ENCODE peak calls at places on chromosomes 4 and X, in six cellular contexts. Y is CD8-positive, alpha-beta memory T cell; M is prostate gland; Z is endothelial cell of umbilical vein; L is substantia nigra; F is small intestine. O is an unnamed sample.

GRCh38 chr4:158209825-158210807 is at the start of gene TMEM144:
- DNase-seq in M (peak), Y (peak), F (peak), L (peak), Z (peak), O (peak)

GRCh38 chr4:159432436-159432835 is 329.6 kb downstream of the RAPGEF2 start:
- DNase-seq in L (no peak), M (no peak), Z (peak), Y (no peak), F (no peak), O (no peak)

GRCh38 chr4:138218976-138219375 is 23.2 kb downstream of the SLC7A11 start:
- DNase-seq in M (no peak), Y (no peak), L (no peak), F (no peak), Z (no peak), O (no peak)

GRCh38 chrX:74534569-74535038 is 79.8 kb downstream of the RLIM start:
- DNase-seq in Y (no peak), M (no peak), F (no peak), Z (no peak), L (no peak), O (no peak)

GRCh38 chr4:125091031-125091540 is 223.7 kb upstream of the FAT4 start:
- DNase-seq in F (no peak), Z (no peak), Y (no peak), M (no peak), L (no peak), O (no peak)

GRCh38 chrX:100747090-100747489 is 15.2 kb upstream of the SYTL4 start:
- DNase-seq in Z (peak), M (no peak), L (no peak), Y (no peak), F (no peak), O (no peak)

GRCh38 chr4:44157611-44158277 is 290.9 kb downstream of the KCTD8 start:
- DNase-seq in Z (peak), M (peak), Y (no peak), F (no peak), L (no peak), O (no peak)

GRCh38 chrX:54306379-54306778 is 51.5 kb downstream of the WNK3 start:
- DNase-seq in Y (no peak), L (no peak), F (no peak), Z (no peak), M (no peak), O (no peak)

GRCh38 chrX:1140236-1140681 is 72.2 kb downstream of the CRLF2 start:
- DNase-seq in Z (no peak), M (no peak), Y (no peak), L (no peak), F (no peak), O (peak)

GRCh38 chr4:41360911-41361830 is 104.4 kb downstream of the UCHL1 start:
- DNase-seq in Z (peak), L (peak), Y (no peak), M (peak), F (no peak), O (no peak)

GRCh38 chr4:114727426-114727825 is 128.8 kb downstream of the UGT8 start:
- DNase-seq in Z (no peak), M (no peak), Y (no peak), F (no peak), L (no peak), O (no peak)

GRCh38 chrX:48468693-48469691 is 1.1 kb downstream of the SLC38A5 start:
- DNase-seq in L (no peak), Z (no peak), M (no peak), Y (peak), F (no peak), O (peak)

GRCh38 chr4:104365618-104366017 is 129.1 kb downstream of the CXXC4 start:
- DNase-seq in F (no peak), Z (no peak), L (no peak), Y (no peak), M (no peak), O (no peak)

GRCh38 chr4:163540977-163541376 is 46.5 kb downstream of the TMA16 start:
- DNase-seq in Y (no peak), M (no peak), F (no peak), L (no peak), Z (no peak), O (no peak)

GRCh38 chr4:8606966-8607365 is 14.4 kb downstream of the CPZ start:
- DNase-seq in Y (no peak), Z (no peak), L (no peak), M (no peak), F (no peak), O (no peak)

GRCh38 chrX:76538860-76539259 is 111.3 kb downstream of the MAGEE1 start:
- DNase-seq in L (no peak), F (no peak), M (no peak), Z (no peak), Y (no peak), O (no peak)

GRCh38 chr4:154506253-154506652 is 14.7 kb upstream of the DCHS2 start:
- DNase-seq in L (no peak), Y (no peak), M (peak), F (peak), Z (peak), O (no peak)

GRCh38 chr4:5143940-5144339 is 92.7 kb downstream of the STK32B start:
- DNase-seq in Z (no peak), Y (no peak), M (no peak), F (no peak), L (no peak), O (no peak)

GRCh38 chr4:127383666-127384065 is 249.1 kb upstream of the INTU start:
- DNase-seq in Z (no peak), Y (no peak), L (no peak), F (no peak), M (no peak), O (no peak)

GRCh38 chr4:154439224-154439623 is 52.4 kb downstream of the DCHS2 start:
- DNase-seq in L (no peak), Z (no peak), M (no peak), F (no peak), Y (no peak), O (no peak)

GRCh38 chrX:131792356-131792749 is 230.7 kb upstream of the STK26 start:
- DNase-seq in F (no peak), M (no peak), Z (no peak), L (no peak), Y (no peak), O (no peak)

GRCh38 chrX:41781500-41781899 is 57.5 kb downstream of the GPR82 start:
- DNase-seq in Z (peak), Y (no peak), M (no peak), L (no peak), F (peak), O (no peak)

GRCh38 chr4:160831165-160831922 is 1332.5 kb downstream of the FSTL5 start:
- DNase-seq in M (no peak), L (no peak), Z (no peak), F (no peak), Y (no peak), O (no peak)

GRCh38 chr4:168856312-168856711 is 153.7 kb downstream of the CBR4 start:
- DNase-seq in F (no peak), L (no peak), M (no peak), Y (no peak), Z (no peak), O (no peak)

GRCh38 chr4:82388405-82388804 is 14.6 kb upstream of the HNRNPD start:
- DNase-seq in M (no peak), L (no peak), F (peak), Y (no peak), Z (no peak), O (no peak)

GRCh38 chr4:184163813-184164212 is 53.9 kb downstream of the ENPP6 start:
- DNase-seq in Z (peak), L (peak), M (peak), Y (no peak), F (peak), O (peak)

GRCh38 chrX:24154490-24155034 is 5.0 kb downstream of the ZFX start:
- DNase-seq in L (no peak), Z (no peak), M (no peak), Y (no peak), F (no peak), O (no peak)

GRCh38 chr4:48780867-48781219 is 764 bp upstream of the FRYL start:
- DNase-seq in F (peak), M (peak), Z (peak), L (peak), Y (peak), O (peak)

GRCh38 chr4:181897935-181898334 is 345.3 kb upstream of the TENM3 start:
- DNase-seq in M (no peak), L (no peak), F (no peak), Z (no peak), Y (no peak), O (no peak)

GRCh38 chr4:110275871-110276270 is 77.5 kb upstream of the ELOVL6 start:
- DNase-seq in F (no peak), Z (no peak), L (no peak), Y (no peak), M (no peak), O (no peak)

GRCh38 chr4:33482773-33483172 is 2761.5 kb downstream of the ARAP2 start:
- DNase-seq in Z (no peak), L (no peak), Y (no peak), F (peak), M (peak), O (no peak)

GRCh38 chrX:8364369-8365141 is 100.1 kb upstream of the VCX3B start:
- DNase-seq in F (no peak), M (peak), Y (no peak), L (no peak), Z (no peak), O (no peak)

GRCh38 chr4:8275511-8275910 is 6.0 kb downstream of the HTRA3 start:
- DNase-seq in L (no peak), M (no peak), Z (no peak), F (no peak), Y (no peak), O (no peak)

GRCh38 chrX:84865113-84865512 is 138.6 kb upstream of the APOOL start:
- DNase-seq in Z (peak), L (no peak), F (no peak), Y (no peak), M (no peak), O (no peak)

GRCh38 chrX:68710870-68711576 is 63.6 kb downstream of the STARD8 start:
- DNase-seq in Z (peak), Y (no peak), M (peak), F (peak), L (no peak), O (no peak)

GRCh38 chr4:14863420-14864364 is 138.6 kb upstream of the CPEB2 start:
- DNase-seq in L (no peak), Z (no peak), F (no peak), Y (no peak), M (no peak), O (no peak)

GRCh38 chr4:7206385-7206784 is 14.0 kb downstream of the SORCS2 start:
- DNase-seq in L (no peak), Z (peak), Y (no peak), M (no peak), F (no peak), O (no peak)

DNA sequence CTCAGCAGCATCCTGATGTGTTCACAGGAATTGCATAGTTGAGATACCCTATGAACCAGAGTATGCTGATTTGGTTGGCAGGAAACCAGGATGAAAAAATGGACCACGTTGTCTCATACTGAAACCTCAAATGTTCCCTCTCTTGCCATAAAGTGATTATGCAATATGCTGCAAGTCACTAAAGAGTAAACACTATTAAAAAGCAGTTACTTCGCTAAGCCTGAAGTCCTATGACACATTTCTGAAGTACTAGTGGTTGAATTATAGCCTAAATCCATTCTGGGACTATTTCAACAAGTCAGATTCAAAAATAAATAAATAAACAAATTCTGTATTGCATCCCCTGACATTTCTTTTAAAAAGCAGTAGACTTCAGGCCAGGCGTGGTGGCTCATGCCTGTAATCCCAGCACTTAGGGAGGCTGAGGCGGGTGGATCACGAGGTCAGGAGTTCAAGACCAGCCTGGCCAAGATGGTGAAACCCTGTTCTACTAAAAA is 106.0 kb upstream of the NAP1L5 start:
- DNase-seq in F (peak), Z (peak), L (no peak), M (peak), Y (no peak), O (peak)
- H3K27ac ChIP-seq in F (peak), Z (no peak), L (no peak), M (peak), Y (no peak), O (no peak)

GRCh38 chr4:1493540-1494287 is 87.5 kb upstream of the NKX1-1 start:
- DNase-seq in Z (no peak), M (no peak), L (no peak), Y (peak), F (no peak), O (no peak)

GRCh38 chr4:1490011-1490905 is 84.0 kb upstream of the NKX1-1 start:
- DNase-seq in Z (no peak), L (no peak), Y (peak), F (no peak), M (no peak), O (peak)

GRCh38 chr4:1492636-1493539 is 86.6 kb upstream of the NKX1-1 start:
- DNase-seq in Z (no peak), Y (peak), M (no peak), F (no peak), L (no peak), O (no peak)

GRCh38 chr4:1490906-1491629 is 84.8 kb upstream of the NKX1-1 start:
- DNase-seq in Y (peak), F (peak), Z (no peak), M (no peak), L (no peak), O (no peak)

GRCh38 chr4:1491630-1492457 is 85.6 kb upstream of the NKX1-1 start:
- DNase-seq in Y (peak), Z (no peak), F (no peak), L (no peak), M (no peak), O (no peak)
- H3K27ac ChIP-seq in Y (no peak), Z (no peak), F (no peak), L (no peak), M (no peak), O (no peak)

DNA sequence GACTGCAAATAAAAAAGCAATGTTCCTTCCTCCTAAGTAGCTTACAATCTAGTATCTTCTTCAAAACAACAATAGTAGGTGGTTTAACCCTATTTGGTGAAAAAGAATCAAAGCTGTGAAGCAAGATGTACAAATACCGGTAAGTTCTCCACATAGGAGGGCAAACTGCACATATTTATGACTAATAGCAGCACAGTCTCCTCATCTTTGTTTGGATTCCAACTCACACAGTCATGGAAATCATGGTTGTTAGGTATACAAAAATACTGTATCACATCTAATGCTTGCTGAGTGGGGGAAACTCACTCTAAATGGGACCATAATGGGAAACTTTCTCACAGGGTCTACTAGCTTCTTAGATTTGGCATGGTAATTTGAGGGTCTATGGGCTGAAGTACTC is 597.2 kb downstream of the INPP4B start:
- DNase-seq in M (no peak), Z (no peak), Y (no peak), F (no peak), L (no peak), O (no peak)
- H3K27ac ChIP-seq in M (no peak), Z (no peak), Y (no peak), F (no peak), L (no peak), O (no peak)

GRCh38 chrX:134803551-134804183 is 145.4 kb upstream of the PLAC1 start:
- DNase-seq in L (no peak), M (no peak), F (peak), Y (peak), Z (no peak), O (no peak)
- H3K27ac ChIP-seq in L (no peak), M (no peak), F (no peak), Y (peak), Z (no peak), O (no peak)

GRCh38 chr4:16007471-16008095 is 44.6 kb upstream of the FGFBP2 start:
- DNase-seq in Z (no peak), F (no peak), L (no peak), M (no peak), Y (no peak), O (no peak)
- H3K27ac ChIP-seq in Z (no peak), F (no peak), L (no peak), M (no peak), Y (no peak), O (no peak)